ENCODE peak calls at places on chromosomes 6 and 20, in five cellular contexts. A is astrocyte of the spinal cord, C is foreskin keratinocyte, F is endodermal cell, D is HFF-Myc. V is an unnamed sample.
A peak's percentile ranks its signal among the peaks of the same experiment; 100 is the strongest.

GRCh38 chr6:35310265-35310831 is 12.7 kb downstream of the DEF6 start:
- DNase-seq in A (no peak), C (no peak), F (peak; percentile 28), D (no peak), V (no peak)

GRCh38 chr6:170129691-170130171 is 161.1 kb downstream of the DLL1 start:
- DNase-seq in A (no peak), C (peak; percentile 34), F (peak; percentile 36), D (no peak), V (peak; percentile 42)

GRCh38 chr20:47222728-47223127 is 133.8 kb downstream of the ZMYND8 start:
- DNase-seq in A (no peak), C (no peak), F (no peak), D (no peak), V (no peak)

GRCh38 chr6:149938571-149939462 is 3.0 kb upstream of the ULBP2 start:
- DNase-seq in A (no peak), C (no peak), F (peak; percentile 58), D (no peak), V (no peak)

GRCh38 chr20:4787069-4787468 is 65.4 kb downstream of the PRND start:
- DNase-seq in A (no peak), C (peak; percentile 16), F (no peak), D (peak; percentile 31), V (no peak)

GRCh38 chr6:150720774-150721233 is 121.1 kb downstream of the PLEKHG1 start:
- DNase-seq in A (peak; percentile 88), C (peak; percentile 98), F (no peak), D (no peak), V (no peak)

GRCh38 chr6:139239137-139239536 is 52.7 kb downstream of the TXLNB start:
- DNase-seq in A (no peak), C (no peak), F (no peak), D (no peak), V (no peak)

GRCh38 chr6:18391018-18391417 is 3.9 kb downstream of the RNF144B start:
- DNase-seq in A (no peak), C (no peak), F (no peak), D (no peak), V (no peak)

GRCh38 chr6:136464874-136465273 is 85.3 kb downstream of the MAP7 start:
- DNase-seq in A (no peak), C (no peak), F (no peak), D (no peak), V (no peak)

GRCh38 chr6:127117979-127118504 is 429 bp upstream of the RSPO3 start:
- DNase-seq in A (peak; percentile 14), C (no peak), F (peak; percentile 72), D (no peak), V (no peak)

GRCh38 chr20:2800590-2801458 is at the start of gene CPXM1:
- DNase-seq in A (no peak), C (no peak), F (peak; percentile 93), D (no peak), V (no peak)

GRCh38 chr6:101391772-101392560 is 1.5 kb upstream of the GRIK2 start:
- DNase-seq in A (no peak), C (no peak), F (peak; percentile 74), D (no peak), V (no peak)

GRCh38 chr6:86937219-86938079 is at the start of gene HTR1E:
- DNase-seq in A (peak; percentile 23), C (no peak), F (peak; percentile 97), D (no peak), V (no peak)

GRCh38 chr6:167501831-167502385 is 177.0 kb downstream of the TTLL2 start:
- DNase-seq in A (peak; percentile 8), C (no peak), F (peak; percentile 84), D (no peak), V (no peak)
- TF ChIP-seq CTCF in A (peak; percentile 24), C (no peak), F (peak; percentile 76), D (no peak), V (no peak)

DNA sequence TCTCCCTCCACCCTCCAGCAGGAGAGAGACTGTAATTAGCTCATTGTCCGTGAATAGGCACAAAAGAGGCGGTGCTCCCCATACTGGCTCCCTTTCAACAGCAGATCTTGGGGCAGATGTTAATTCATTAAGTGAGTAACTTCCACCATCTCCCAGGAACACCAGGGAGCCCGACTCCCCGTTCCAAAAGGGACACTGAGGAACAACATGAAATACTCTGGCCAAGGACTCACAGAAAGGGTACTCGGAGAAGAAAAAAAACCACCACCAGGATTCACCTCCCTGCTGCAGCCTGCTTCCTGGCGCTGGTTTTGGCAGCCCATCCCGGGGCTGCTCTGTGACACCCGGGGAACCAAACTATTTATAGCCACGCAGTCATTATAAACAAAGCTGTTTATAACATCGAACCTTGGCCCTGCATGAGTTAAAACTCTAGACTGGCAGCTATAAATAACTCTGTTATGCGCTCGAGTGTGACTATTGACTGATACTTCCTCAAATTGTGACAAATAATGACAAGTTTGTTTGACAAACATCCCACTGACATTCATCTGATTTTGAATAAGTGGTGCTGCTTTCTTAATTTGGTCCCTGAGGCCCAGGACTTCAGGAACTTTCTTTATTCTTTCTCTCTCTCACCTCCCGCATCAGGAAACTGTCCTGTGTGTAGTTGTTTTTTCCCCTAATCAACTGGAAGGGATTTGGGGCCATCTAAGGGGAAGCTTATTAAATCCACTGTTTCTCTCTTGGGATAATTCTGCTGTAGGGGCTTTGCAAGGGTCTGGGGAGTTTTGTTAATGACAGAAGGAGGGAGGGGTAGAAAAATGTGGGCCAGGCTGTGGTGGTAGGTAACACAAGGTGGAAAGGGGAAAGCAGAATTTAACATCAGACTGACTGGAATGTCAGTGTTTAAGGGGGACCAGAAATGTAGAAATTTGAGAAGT is 521.6 kb downstream of the CD83 start:
- DNase-seq in A (peak; percentile 44), C (peak; percentile 27), F (peak; percentile 72), D (peak; percentile 9), V (no peak)
- TF ChIP-seq CTCF in A (no peak), C (no peak), F (peak; percentile 55), D (no peak), V (no peak)

GRCh38 chr6:6696867-6697531 is 108.5 kb downstream of the LY86 start:
- DNase-seq in A (peak; percentile 72), C (no peak), F (peak; percentile 92), D (no peak), V (peak; percentile 50)

GRCh38 chr6:6695711-6696048 is 107.2 kb downstream of the LY86 start:
- DNase-seq in A (no peak), C (no peak), F (no peak), D (no peak), V (no peak)

GRCh38 chr6:6694825-6695710 is 106.5 kb downstream of the LY86 start:
- DNase-seq in A (no peak), C (no peak), F (peak; percentile 77), D (no peak), V (peak; percentile 38)

GRCh38 chr6:6697620-6698019 is 109.1 kb downstream of the LY86 start:
- DNase-seq in A (no peak), C (no peak), F (no peak), D (no peak), V (no peak)

GRCh38 chr6:6694368-6694780 is 105.9 kb downstream of the LY86 start:
- DNase-seq in A (no peak), C (no peak), F (peak; percentile 82), D (no peak), V (no peak)
- TF ChIP-seq CTCF in A (no peak), C (peak; percentile 59), F (peak; percentile 64), D (no peak), V (no peak)

DNA sequence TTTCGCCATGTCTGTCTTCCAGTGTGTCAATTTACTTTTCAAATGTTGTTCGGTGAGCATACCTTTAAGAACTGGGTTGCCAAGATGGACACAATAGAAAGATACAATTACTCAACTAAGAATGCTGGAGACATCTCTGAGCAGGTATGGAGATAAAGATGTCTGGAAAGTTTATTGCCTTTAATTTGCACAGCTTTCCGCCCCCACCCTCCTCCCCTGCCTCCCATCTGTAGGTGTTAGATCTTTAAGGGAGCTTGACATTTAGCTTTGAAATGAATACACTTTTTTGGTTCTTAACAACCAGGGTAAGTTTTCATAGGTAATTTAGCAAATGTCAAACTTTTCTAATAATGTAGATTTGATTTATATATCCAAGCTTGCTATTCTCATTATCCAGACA is 104.4 kb downstream of the BTBD3 start:
- DNase-seq in A (no peak), C (no peak), F (no peak), D (no peak), V (no peak)
- TF ChIP-seq CTCF in A (no peak), C (no peak), F (no peak), D (no peak), V (no peak)

DNA sequence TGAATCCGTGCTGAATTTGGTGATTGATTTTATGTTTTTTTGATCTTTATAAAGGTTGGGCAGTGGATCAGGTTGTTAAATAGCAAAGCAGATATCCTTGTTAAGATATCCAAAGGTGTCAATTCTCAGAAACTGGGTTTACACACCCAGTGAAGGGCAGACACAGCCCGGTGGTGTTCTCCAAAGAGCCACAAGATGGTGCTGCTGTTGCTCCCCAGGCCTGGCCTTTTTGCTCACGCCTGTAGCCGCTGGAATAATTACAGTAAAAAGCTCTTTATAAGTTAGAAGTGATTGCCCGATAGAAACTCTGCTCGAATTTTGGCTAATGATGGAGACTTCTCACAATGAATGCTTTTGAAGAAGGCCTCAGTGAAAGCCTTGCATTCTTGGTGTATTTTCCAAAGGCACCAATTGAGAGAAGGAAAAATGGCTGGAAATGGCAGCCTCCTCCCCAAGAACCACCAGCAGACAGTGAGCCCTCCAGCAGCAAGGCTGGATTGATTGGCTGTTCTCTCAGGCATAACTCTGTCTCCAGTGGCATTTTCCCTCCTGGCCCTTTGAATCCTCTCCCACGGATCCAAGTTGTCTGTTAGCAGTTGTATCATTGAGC is 120.5 kb upstream of the CHD6 start:
- DNase-seq in A (peak; percentile 44), C (no peak), F (peak; percentile 86), D (peak; percentile 2), V (no peak)
- TF ChIP-seq CTCF in A (peak; percentile 90), C (peak; percentile 84), F (peak; percentile 98), D (peak; percentile 80), V (no peak)

DNA sequence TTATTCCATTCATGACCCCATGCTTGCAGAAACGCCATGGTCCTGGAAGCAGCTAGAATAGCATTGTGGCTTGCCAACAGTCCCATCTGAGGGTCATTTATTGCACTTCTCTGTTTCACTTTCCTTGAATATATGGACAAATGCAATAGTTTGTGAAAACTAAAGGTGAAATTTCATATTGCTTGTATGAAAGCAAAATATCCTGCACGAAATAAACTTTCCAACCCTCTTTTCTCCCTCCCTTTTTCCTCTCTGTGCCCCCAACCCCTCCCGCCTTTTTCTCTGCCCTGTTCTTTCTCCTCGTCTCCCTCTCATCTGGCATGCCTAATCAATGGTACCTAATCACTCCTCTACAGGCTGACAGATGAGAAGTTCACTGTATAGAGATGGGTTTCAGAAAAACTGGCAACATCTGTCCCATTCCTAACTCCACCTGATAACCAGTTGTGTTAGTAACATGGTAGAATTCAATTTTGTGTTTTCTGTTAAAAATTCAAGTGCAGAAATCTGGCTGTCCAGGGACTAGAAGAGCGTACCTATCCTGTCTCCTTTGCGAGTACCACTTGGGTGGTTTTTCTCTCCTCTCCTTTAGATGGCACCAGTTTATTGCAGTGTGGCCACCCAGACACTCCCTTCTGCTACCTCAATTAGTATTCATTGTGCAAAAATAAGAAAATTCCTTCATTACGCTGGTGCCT is 198.6 kb downstream of the FOXA2 start:
- DNase-seq in A (no peak), C (no peak), F (no peak), D (no peak), V (no peak)
- TF ChIP-seq CTCF in A (no peak), C (peak; percentile 74), F (peak; percentile 68), D (no peak), V (no peak)

DNA sequence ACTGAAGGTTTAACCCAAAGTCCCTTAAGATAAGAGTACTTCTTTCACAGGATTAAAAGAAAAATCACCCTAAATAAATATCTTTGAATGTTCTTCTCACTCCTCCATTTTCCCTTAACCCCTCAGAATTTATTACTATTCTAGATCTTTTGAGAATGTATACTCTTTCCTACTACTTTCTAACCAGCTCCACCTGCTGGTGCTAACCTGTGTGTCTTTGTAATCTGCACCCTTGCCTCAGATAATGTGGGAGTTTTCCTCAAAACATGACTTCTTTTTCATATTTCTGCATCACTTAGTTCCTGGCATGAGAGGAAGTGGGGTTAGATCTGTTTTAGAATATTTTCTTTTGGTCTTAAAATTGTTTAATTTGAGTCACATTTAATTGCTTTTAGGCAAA is 394.2 kb downstream of the BMP2 start:
- DNase-seq in A (peak; percentile 15), C (no peak), F (peak; percentile 57), D (no peak), V (no peak)
- TF ChIP-seq CTCF in A (peak; percentile 57), C (peak; percentile 68), F (peak; percentile 86), D (peak; percentile 35), V (no peak)